ENCODE peak calls at places on chromosomes 5 and 9, in five cellular contexts. E is OCI-LY7, O is HCT116, U is transverse colon, I is tibial nerve. C is an unnamed sample. For H3K4me1 and H3K36me3, the result is how much of the 10 kb centered on the place peaks cover.

GRCh38 chr5:92836861-92837755 is 743.9 kb downstream of the NR2F1-AS1 start:
- DNase-seq in O (no peak), E (no peak), I (no peak), U (no peak), C (no peak)

GRCh38 chr5:116441223-116441622 is 133.4 kb downstream of the SEMA6A start:
- DNase-seq in E (no peak), U (no peak), O (no peak), I (no peak), C (no peak)

GRCh38 chr9:91210318-91210717 is 151.4 kb downstream of the AUH start:
- DNase-seq in I (no peak), O (no peak), E (no peak), U (no peak), C (no peak)

GRCh38 chr9:133342083-133342406 is 5.9 kb downstream of the MED22 start:
- DNase-seq in O (no peak), E (no peak), U (no peak), I (no peak), C (no peak)

GRCh38 chr5:177467436-177467835 is 6.0 kb downstream of the DBN1 start:
- DNase-seq in I (no peak), E (no peak), U (no peak), O (no peak), C (no peak)

GRCh38 chr9:127928232-127929043 is 2.1 kb downstream of the PIP5KL1 start:
- DNase-seq in O (no peak), I (no peak), U (no peak), E (no peak), C (no peak)

GRCh38 chr5:4584982-4585381 is 555.1 kb upstream of the ADAMTS16 start:
- DNase-seq in I (peak), U (no peak), O (no peak), E (no peak), C (no peak)

GRCh38 chr5:77272206-77272605 is 61.7 kb downstream of the PDE8B start:
- DNase-seq in E (no peak), O (no peak), I (no peak), U (no peak), C (no peak)

GRCh38 chr5:112238473-112238872 is 180.6 kb downstream of the EPB41L4A start:
- DNase-seq in E (peak), U (no peak), I (no peak), O (no peak), C (no peak)

GRCh38 chr5:161295721-161296120 is 250.8 kb downstream of the GABRB2 start:
- DNase-seq in U (no peak), O (no peak), I (no peak), E (no peak), C (no peak)

GRCh38 chr5:91306497-91306896 is 76.6 kb downstream of the ARRDC3 start:
- DNase-seq in I (no peak), E (no peak), U (no peak), O (no peak), C (no peak)

GRCh38 chr5:170522211-170523128 is 18.6 kb downstream of the KCNIP1 start:
- DNase-seq in O (no peak), E (no peak), I (no peak), U (no peak), C (no peak)

GRCh38 chr9:5902377-5902776 is 11.7 kb downstream of the MLANA start:
- DNase-seq in U (no peak), O (no peak), I (no peak), E (no peak), C (no peak)

GRCh38 chr5:38583500-38583899 is 27.1 kb upstream of the LIFR start:
- DNase-seq in U (no peak), O (no peak), E (no peak), I (no peak), C (no peak)

GRCh38 chr5:77426670-77427069 is 65.4 kb downstream of the WDR41 start:
- DNase-seq in E (no peak), U (no peak), I (no peak), O (no peak), C (no peak)

GRCh38 chr9:89929315-89929714 is 324.5 kb downstream of the GADD45G start:
- DNase-seq in U (no peak), I (no peak), O (no peak), E (no peak), C (no peak)

GRCh38 chr9:101235105-101235866 is 149.5 kb downstream of the BAAT start:
- DNase-seq in U (no peak), O (peak), I (no peak), E (peak), C (no peak)

GRCh38 chr5:128109766-128110165 is 26.2 kb downstream of the SLC12A2 start:
- DNase-seq in I (no peak), O (no peak), E (no peak), U (no peak), C (no peak)

GRCh38 chr5:150263801-150264621 is 25.6 kb downstream of the CAMK2A start:
- DNase-seq in E (no peak), I (peak), U (no peak), O (peak), C (no peak)

GRCh38 chr9:16871358-16872151 is 1.1 kb upstream of the BNC2 start:
- DNase-seq in O (no peak), U (peak), I (peak), E (no peak), C (no peak)

GRCh38 chr5:65102826-65103673 is 334.3 kb downstream of the CWC27 start:
- DNase-seq in O (no peak), I (peak), E (peak), U (peak), C (peak)

GRCh38 chr9:20620658-20621552 is 1.4 kb downstream of the MLLT3 start:
- DNase-seq in E (peak), O (no peak), U (peak), I (peak), C (peak)

GRCh38 chr9:31304576-31304975 is 1079.9 kb upstream of the ACO1 start:
- DNase-seq in I (no peak), O (peak), E (no peak), U (no peak), C (no peak)

GRCh38 chr9:27157086-27157485 is 48.1 kb downstream of the TEK start:
- DNase-seq in E (no peak), I (no peak), O (no peak), U (no peak), C (no peak)

GRCh38 chr5:80170117-80170535 is 85.7 kb downstream of the SERINC5 start:
- DNase-seq in E (no peak), U (no peak), I (no peak), O (no peak), C (no peak)

GRCh38 chr5:90472783-90473182 is 1.8 kb downstream of the MBLAC2 start:
- DNase-seq in I (no peak), E (no peak), U (no peak), O (no peak), C (no peak)

GRCh38 chr5:176902102-176902814 is 3.1 kb upstream of the HK3 start:
- DNase-seq in O (no peak), E (no peak), I (no peak), U (no peak), C (no peak)

GRCh38 chr9:20256284-20256948 is 365.9 kb downstream of the MLLT3 start:
- DNase-seq in U (no peak), E (no peak), O (no peak), I (no peak), C (no peak)

GRCh38 chr5:118637947-118638670 is 350.2 kb downstream of the DTWD2 start:
- DNase-seq in U (no peak), I (no peak), E (no peak), O (no peak), C (no peak)

GRCh38 chr9:136965771-136966484 is 11.4 kb upstream of the PTGDS start:
- DNase-seq in O (no peak), E (peak), I (no peak), U (no peak), C (no peak)

GRCh38 chr9:122112238-122112637 is 19.1 kb upstream of the TTLL11 start:
- DNase-seq in E (no peak), O (no peak), I (no peak), U (no peak), C (no peak)
- H3K27ac ChIP-seq in E (no peak), O (no peak), I (no peak), U (no peak), C (no peak)

DNA sequence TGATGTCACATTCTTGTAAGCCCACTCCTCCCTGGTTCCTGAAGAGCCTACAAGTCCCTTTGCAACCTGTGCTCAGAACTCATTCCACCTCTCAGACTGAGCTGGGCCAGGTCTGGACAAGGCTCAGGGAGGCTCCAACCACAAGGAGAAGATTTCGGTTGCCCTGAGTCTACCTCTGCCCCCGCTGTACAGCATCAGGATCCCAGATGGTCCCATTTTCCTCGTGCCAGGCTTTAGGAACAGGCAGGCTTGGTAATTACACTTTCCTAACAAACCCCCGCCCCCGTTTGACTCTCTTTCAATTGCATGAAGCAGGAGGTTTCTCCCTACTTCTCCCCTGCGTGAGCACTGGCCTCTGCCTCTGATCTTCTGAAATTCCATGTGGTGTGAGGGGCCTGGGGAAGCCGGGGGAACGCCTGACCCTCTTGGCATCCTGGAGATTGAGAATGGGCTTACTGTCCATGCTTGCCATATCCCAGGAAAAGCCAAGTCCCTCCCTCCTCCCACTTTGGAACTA is 86.9 kb upstream of the CTNNA1 start:
- DNase-seq in I (no peak), U (no peak), E (no peak), O (no peak), C (no peak)
- H3K4me1 ChIP-seq in I (under half), U (under half), E (under half), O (under half), C (under half)

DNA sequence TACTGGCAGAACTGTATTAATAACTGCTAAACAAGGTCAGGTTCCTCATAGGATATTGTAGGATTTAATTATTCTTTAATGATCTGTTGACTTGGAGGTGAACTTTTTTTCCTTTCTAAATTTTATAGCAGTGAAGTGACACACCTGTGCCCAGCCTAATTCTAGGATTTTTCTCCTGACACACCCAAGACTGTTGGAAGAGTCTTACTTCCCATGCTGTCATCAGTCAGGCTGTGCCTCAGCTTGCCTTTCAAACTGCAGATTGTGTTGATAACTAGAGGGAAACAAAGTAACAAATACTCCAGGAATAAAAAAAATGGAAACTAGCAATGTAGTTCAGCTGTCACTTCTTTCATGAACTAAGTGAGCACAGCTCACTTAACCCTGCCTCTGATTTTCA is 22.0 kb downstream of the OTULIN start:
- DNase-seq in U (no peak), I (no peak), O (no peak), E (no peak), C (no peak)
- H3K36me3 ChIP-seq in U (under half), I (under half), O (under half), E (half or more), C (under half)

GRCh38 chr9:14097666-14098065 is 216.3 kb downstream of the NFIB start:
- DNase-seq in I (no peak), O (no peak), E (no peak), U (no peak), C (no peak)
- H3K27ac ChIP-seq in I (no peak), O (no peak), E (no peak), U (peak), C (no peak)

DNA sequence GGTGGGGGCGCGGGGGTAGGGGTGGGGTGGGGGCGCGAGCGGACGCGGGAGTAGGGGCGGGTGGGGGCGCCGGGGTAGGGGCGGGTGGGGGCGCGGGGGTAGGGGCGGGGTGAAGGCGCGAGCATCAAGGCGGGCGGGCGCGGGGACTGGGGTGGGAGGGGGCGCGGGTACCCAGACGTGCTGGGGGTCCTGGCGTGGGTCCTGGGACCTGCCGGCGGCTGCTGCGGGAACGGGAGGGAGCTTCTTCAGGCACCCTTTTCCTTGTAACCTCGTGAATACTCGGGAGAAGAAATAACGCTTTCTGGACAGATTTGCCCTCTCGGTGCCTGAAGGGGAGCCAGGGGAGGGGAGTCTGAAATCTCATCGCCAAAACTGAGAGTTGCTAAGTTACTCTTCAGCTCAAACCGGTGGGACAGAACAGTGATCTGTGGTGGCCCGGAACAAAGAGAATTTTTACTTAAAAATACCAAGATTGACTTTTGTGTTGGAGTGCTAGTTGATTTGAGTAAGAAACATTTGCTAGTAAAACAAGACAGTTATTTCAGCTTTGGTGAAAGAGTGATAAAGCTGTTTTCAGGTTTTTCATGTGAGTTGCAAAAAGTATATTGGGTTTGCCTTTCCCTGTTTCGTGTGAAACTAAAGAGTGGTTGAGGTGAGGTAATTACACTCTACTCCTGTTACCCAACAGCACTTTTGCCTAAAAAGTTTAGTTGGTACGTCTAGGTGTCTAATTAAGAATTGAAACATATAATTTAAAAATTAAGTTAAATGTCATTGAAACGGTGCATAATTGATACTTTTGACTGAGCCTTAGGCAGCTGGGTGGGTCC is 638 bp downstream of the PLEKHG4B start:
- DNase-seq in O (no peak), U (no peak), I (no peak), E (no peak), C (no peak)
- H3K4me1 ChIP-seq in O (under half), U (under half), I (under half), E (under half), C (under half)

C was measured in CD8-positive, alpha-beta memory T cell.